ENCODE peak calls at places on chromosomes 3 and 15, in ten cellular contexts. Q is activated CD8-positive, alpha-beta memory T cell treated with anti-CD3 and anti-CD28 coated beads, Interleukin-2, amount 10 ng/mL, durations not matched to agents 7 days and 5 days; I is astrocyte; G is NCI-H1105 treated with DMSO at 0.1 percent for 48 hours; E is mesenchymal stem cell; A is mucosa of gallbladder; F is hypothalamus; C is kidney; V is left cardiac atrium; M is NCI-H1417. Z is an unnamed sample.
A peak's percentile ranks its signal among the peaks of the same experiment; 100 is the strongest.

GRCh38 chr3:52539010-52539653 is 2.7 kb downstream of the UQCC5 start:
- DNase-seq in E (no peak), C (no peak), V (no peak), F (no peak), Q (peak; percentile 38), I (no peak), G (no peak), A (no peak), M (no peak), Z (no peak)

GRCh38 chr3:45590822-45591546 is 3.6 kb upstream of the LIMD1 start:
- DNase-seq in G (no peak), Q (no peak), E (no peak), A (no peak), M (no peak), C (no peak), V (no peak), I (no peak), F (no peak), Z (no peak)

GRCh38 chr3:151918253-151919029 is 45.0 kb downstream of the SUCNR1 start:
- DNase-seq in C (no peak), V (no peak), E (peak; percentile 71), M (peak; percentile 15), G (peak; percentile 76), F (no peak), I (peak; percentile 52), A (no peak), Q (no peak), Z (no peak)

GRCh38 chr3:196422976-196423781 is 9.0 kb downstream of the UBXN7 start:
- DNase-seq in E (no peak), M (no peak), F (peak; percentile 20), V (peak; percentile 78), Q (no peak), C (peak; percentile 79), G (peak; percentile 24), I (peak; percentile 17), A (peak; percentile 29), Z (peak; percentile 86)

GRCh38 chr3:111691293-111691909 is 96.3 kb upstream of the ZBED2 start:
- DNase-seq in E (peak; percentile 63), V (no peak), A (no peak), I (peak; percentile 39), Q (no peak), C (no peak), M (peak; percentile 4), F (no peak), G (peak; percentile 32), Z (no peak)

GRCh38 chr3:141421639-141422319 is 53.5 kb downstream of the ZBTB38 start:
- DNase-seq in A (no peak), Q (no peak), I (peak; percentile 88), G (no peak), C (no peak), E (peak; percentile 80), M (no peak), V (no peak), F (no peak), Z (no peak)

GRCh38 chr3:171901615-171902312 is 58.6 kb downstream of the TMEM212 start:
- DNase-seq in M (no peak), I (no peak), V (no peak), E (peak; percentile 85), C (no peak), F (no peak), A (no peak), G (no peak), Q (no peak), Z (no peak)

GRCh38 chr3:17891139-17891850 is 148.9 kb upstream of the TBC1D5 start:
- DNase-seq in Q (no peak), I (peak; percentile 44), V (no peak), M (no peak), C (no peak), G (no peak), E (peak; percentile 21), A (no peak), F (no peak), Z (no peak)

GRCh38 chr15:47987908-47988532 is 132.8 kb upstream of the SLC24A5 start:
- DNase-seq in F (no peak), V (no peak), A (peak; percentile 37), G (peak; percentile 68), M (peak; percentile 67), I (peak; percentile 31), E (peak; percentile 76), C (no peak), Q (peak; percentile 44), Z (no peak)

Z was measured in psoas muscle.